ENCODE peak calls at places on chromosomes 6 and 20, in seven cellular contexts. J is breast epithelium, D is testis, M is tibial nerve, E is A549, S is spleen, V is esophagus squamous epithelium. X is an unnamed sample. For H3K4me1, the result is how much of the 10 kb centered on the place peaks cover.

GRCh38 chr6:97189767-97190166 is 93.2 kb downstream of the MMS22L start:
- DNase-seq in M (no peak), S (no peak), J (no peak), E (no peak), V (no peak), D (no peak), X (no peak)

GRCh38 chr6:72552938-72553337 is 68.9 kb upstream of the KCNQ5 start:
- DNase-seq in J (no peak), V (no peak), M (no peak), S (no peak), D (no peak), E (no peak), X (no peak)

GRCh38 chr6:118717106-118717505 is 65.7 kb upstream of the CEP85L start:
- DNase-seq in V (no peak), M (no peak), S (no peak), J (no peak), D (no peak), E (no peak), X (no peak)

GRCh38 chr20:62795023-62795761 is 1.1 kb upstream of the MRGBP start:
- DNase-seq in D (peak), M (peak), S (peak), E (peak), V (no peak), J (no peak), X (peak)

GRCh38 chr6:3813150-3813780 is 35.9 kb upstream of the FAM50B start:
- DNase-seq in M (no peak), D (no peak), E (peak), J (no peak), S (peak), V (no peak), X (peak)

GRCh38 chr20:32972181-32973076 is 31.8 kb downstream of the SUN5 start:
- DNase-seq in J (no peak), S (peak), M (no peak), D (no peak), E (no peak), V (peak), X (peak)

GRCh38 chr6:89974776-89975175 is 80.5 kb downstream of the GJA10 start:
- DNase-seq in D (no peak), J (no peak), S (no peak), V (no peak), E (no peak), M (no peak), X (no peak)

GRCh38 chr6:119276211-119276610 is 73.3 kb downstream of the MAN1A1 start:
- DNase-seq in E (no peak), D (no peak), V (no peak), J (no peak), M (no peak), S (no peak), X (no peak)

GRCh38 chr6:14540276-14540675 is 422.7 kb downstream of the CD83 start:
- DNase-seq in D (no peak), S (no peak), J (peak), M (no peak), E (no peak), V (no peak), X (no peak)

GRCh38 chr20:50590348-50590664 is 80.1 kb downstream of the PTPN1 start:
- DNase-seq in E (no peak), J (no peak), M (no peak), V (no peak), S (no peak), D (no peak), X (no peak)
- TF ChIP-seq POLR2A in E (no peak), J (no peak), M (no peak), V (no peak), S (no peak), D (no peak), X (no peak)

DNA sequence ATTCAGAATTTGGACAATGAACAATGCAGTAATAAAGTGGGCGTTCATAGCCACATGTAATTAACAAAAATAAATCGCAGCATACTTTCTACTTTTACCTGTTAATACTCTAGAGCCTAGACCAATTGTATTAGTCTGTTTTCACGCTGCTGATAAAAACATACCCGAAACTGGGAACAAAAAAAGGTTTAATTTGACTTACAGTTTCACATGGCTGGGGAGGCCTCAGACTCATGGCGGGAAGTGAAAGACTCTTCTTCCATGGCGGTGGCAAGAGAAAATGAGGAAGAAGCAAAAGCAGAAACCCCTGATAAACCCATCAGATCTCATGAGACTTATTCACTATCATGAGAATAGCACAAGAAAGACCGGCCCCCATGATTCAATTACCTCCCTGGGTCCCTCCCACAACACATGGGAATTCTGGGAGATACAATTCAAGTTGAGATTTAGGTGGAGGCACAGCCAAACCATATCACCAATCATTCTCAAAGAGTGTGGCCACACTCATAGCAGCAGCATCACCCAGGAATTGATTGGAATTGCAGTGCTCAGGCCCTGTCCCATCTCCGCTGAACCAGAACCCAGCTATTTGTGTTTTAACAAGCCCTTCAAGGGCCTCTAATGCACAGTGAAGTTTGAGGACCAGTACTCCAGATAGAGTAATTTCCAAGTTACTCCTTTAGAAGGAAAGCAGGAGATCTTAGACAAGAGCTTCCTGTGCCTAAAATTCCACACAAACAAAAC is 650.0 kb downstream of the KIF16B start:
- DNase-seq in S (no peak), M (no peak), D (no peak), V (no peak), J (no peak), E (no peak), X (no peak)
- H3K4me1 ChIP-seq in S (under half), M (under half), D (under half), V (under half), J (under half), E (under half), X (under half)

DNA sequence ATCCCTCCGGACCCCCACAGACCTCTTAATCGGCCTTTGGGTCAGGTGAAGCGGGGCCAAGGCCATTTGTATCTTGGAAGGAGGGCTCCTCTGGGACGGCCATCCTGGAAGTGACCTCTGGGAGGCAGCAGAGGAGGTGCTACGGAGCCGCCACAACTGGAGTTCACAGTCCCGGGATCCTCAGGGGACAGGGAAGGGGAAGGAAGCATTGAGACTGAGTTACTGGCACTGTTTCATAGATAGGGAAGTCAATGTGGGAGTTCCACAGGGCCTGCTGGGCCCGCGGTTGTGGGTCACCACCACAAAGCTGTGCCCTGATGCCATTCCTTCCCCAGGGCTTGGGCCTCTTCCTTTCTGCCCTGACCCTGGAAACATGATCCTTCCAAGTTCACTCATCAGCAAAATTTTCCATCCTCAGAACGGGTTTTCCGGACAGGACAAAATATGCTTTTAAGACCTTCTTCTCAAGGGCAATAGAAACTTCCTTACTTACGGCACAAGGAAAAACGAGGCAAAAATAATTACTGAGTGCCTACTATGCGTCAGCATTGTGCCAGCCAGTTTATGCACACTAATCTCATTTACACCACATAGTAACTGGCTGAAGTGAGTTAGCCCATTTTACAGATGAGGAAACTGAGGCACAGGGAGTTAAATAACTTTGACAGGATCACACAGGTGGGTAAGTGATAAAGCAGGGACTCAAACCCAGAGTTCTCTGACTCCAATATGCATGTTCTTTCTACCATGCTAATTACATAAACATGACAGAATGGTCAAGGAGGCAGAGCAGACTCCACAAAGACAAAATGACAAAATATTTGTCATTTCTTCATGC is 143.8 kb downstream of the UNC5CL start:
- DNase-seq in J (no peak), M (peak), E (peak), D (peak), V (no peak), S (no peak), X (peak)
- TF ChIP-seq POLR2A in J (no peak), M (no peak), E (no peak), D (no peak), V (no peak), S (no peak), X (no peak)

GRCh38 chr6:155485756-155486155 is 30.1 kb upstream of the NOX3 start:
- DNase-seq in E (no peak), S (no peak), D (no peak), M (no peak), V (no peak), J (no peak), X (no peak)
- H3K4me1 ChIP-seq in E (under half), S (under half), D (under half), M (under half), V (under half), J (under half), X (under half)

DNA sequence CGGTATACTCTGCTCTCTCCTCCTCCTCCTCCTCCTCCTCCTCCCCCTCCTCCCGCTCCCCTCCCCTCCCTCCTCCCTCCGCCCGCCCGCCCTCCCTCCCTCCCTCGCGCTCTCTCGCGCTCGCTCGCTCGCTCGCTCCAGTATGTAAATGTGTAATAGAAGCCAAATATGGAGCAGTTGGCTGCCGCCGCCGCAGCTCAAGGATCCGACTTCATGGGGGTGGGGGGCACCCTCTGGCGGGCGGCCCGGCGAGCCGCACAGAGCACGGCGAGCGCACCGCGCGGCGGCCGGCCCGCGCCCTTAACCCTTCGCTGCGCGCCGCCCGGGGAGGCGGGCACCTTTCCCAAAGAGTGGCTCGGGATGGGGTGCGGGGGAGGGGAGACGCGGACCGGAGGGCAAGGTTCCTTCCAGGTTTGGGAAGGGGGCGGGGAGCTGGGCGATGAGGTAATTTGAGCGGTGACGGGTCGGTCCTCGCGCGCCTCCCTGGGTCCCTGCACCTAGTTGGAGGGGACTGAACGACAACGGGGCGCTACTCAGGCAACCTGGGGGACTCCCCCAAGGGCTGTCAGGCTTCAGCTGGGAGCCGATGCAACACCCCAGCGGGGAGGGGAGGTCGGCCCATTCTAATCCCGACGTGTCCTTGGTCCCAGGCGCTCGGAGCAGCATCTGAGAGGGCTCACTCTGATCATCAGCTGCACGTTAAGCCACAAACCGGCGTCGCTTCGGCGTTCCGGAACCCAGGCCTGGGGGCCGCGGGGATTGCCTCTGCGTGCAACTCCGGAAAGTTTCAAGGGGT is 407 bp upstream of the ATXN1 start:
- DNase-seq in J (peak), D (peak), S (peak), E (peak), V (peak), M (peak), X (peak)
- TF ChIP-seq POLR2A in J (peak), D (no peak), S (no peak), E (no peak), V (peak), M (peak), X (no peak)

GRCh38 chr20:36917943-36918342 is 33.6 kb downstream of the SAMHD1 start:
- DNase-seq in E (no peak), V (no peak), M (no peak), S (no peak), D (no peak), J (no peak), X (no peak)
- H3K4me1 ChIP-seq in E (under half), V (under half), M (under half), S (under half), D (under half), J (under half), X (under half)

GRCh38 chr6:44263357-44264100 is 1.8 kb downstream of the NFKBIE start:
- DNase-seq in J (no peak), E (peak), M (no peak), V (no peak), S (peak), D (no peak), X (no peak)
- TF ChIP-seq POLR2A in J (no peak), E (no peak), M (no peak), V (no peak), S (no peak), D (no peak), X (no peak)

GRCh38 chr6:111845441-111845871 is 27.8 kb downstream of the FYN start:
- DNase-seq in D (no peak), S (peak), V (no peak), E (no peak), M (no peak), J (no peak), X (no peak)
- H3K4me1 ChIP-seq in D (under half), S (half or more), V (under half), E (under half), M (half or more), J (under half), X (half or more)

GRCh38 chr6:52598123-52598823 is 21.4 kb upstream of the TRAM2 start:
- DNase-seq in V (no peak), E (peak), D (peak), J (peak), M (peak), S (no peak), X (peak)
- TF ChIP-seq POLR2A in V (no peak), E (no peak), D (no peak), J (no peak), M (no peak), S (no peak), X (no peak)

X was measured in heart left ventricle.